ENCODE peak calls at places on chromosomes 2 and 18, in eight cellular contexts. One of them, this sample, is unnamed.

GRCh38 chr18:48199399-48199798 is 209.8 kb downstream of the ZBTB7C start:
- DNase-seq in GM10248: no peak
- DNase-seq in hypothalamus: no peak
- DNase-seq in choroid plexus epithelial cell: no peak
- DNase-seq in psoas muscle: no peak
- DNase-seq in EL: no peak
- DNase-seq in effector memory CD8-positive, alpha-beta T cell: no peak
- DNase-seq in stimulated activated naive B cell treated with anti-CD40 and anti-IgM and Interleukin-4, amounts not matched to agents 10 μg/mL and 1 μg/mL and 100 μg/mL, for 72 hours: no peak
- DNase-seq in this sample: no peak

GRCh38 chr18:24322594-24323136 is 75.0 kb downstream of the OSBPL1A start:
- DNase-seq in GM10248: no peak
- DNase-seq in psoas muscle: no peak
- DNase-seq in effector memory CD8-positive, alpha-beta T cell: no peak
- DNase-seq in choroid plexus epithelial cell: peak
- DNase-seq in EL: peak
- DNase-seq in hypothalamus: no peak
- DNase-seq in stimulated activated naive B cell treated with anti-CD40 and anti-IgM and Interleukin-4, amounts not matched to agents 10 μg/mL and 1 μg/mL and 100 μg/mL, for 72 hours: no peak
- DNase-seq in this sample: peak

GRCh38 chr2:236962816-236963215 is 122.9 kb upstream of the COPS8 start:
- DNase-seq in stimulated activated naive B cell treated with anti-CD40 and anti-IgM and Interleukin-4, amounts not matched to agents 10 μg/mL and 1 μg/mL and 100 μg/mL, for 72 hours: no peak
- DNase-seq in EL: no peak
- DNase-seq in GM10248: no peak
- DNase-seq in choroid plexus epithelial cell: no peak
- DNase-seq in effector memory CD8-positive, alpha-beta T cell: no peak
- DNase-seq in hypothalamus: no peak
- DNase-seq in psoas muscle: no peak
- DNase-seq in this sample: no peak

GRCh38 chr2:238921259-238921658 is 73.4 kb downstream of the TWIST2 start:
- DNase-seq in EL: no peak
- DNase-seq in psoas muscle: no peak
- DNase-seq in effector memory CD8-positive, alpha-beta T cell: no peak
- DNase-seq in choroid plexus epithelial cell: no peak
- DNase-seq in stimulated activated naive B cell treated with anti-CD40 and anti-IgM and Interleukin-4, amounts not matched to agents 10 μg/mL and 1 μg/mL and 100 μg/mL, for 72 hours: no peak
- DNase-seq in hypothalamus: no peak
- DNase-seq in GM10248: no peak
- DNase-seq in this sample: no peak

GRCh38 chr2:107588181-107588580 is 238.5 kb upstream of the RGPD4 start:
- DNase-seq in hypothalamus: no peak
- DNase-seq in stimulated activated naive B cell treated with anti-CD40 and anti-IgM and Interleukin-4, amounts not matched to agents 10 μg/mL and 1 μg/mL and 100 μg/mL, for 72 hours: no peak
- DNase-seq in effector memory CD8-positive, alpha-beta T cell: no peak
- DNase-seq in EL: no peak
- DNase-seq in GM10248: no peak
- DNase-seq in psoas muscle: no peak
- DNase-seq in choroid plexus epithelial cell: no peak
- DNase-seq in this sample: no peak

GRCh38 chr2:190717764-190718651 is 69.1 kb downstream of the NAB1 start:
- DNase-seq in choroid plexus epithelial cell: no peak
- DNase-seq in effector memory CD8-positive, alpha-beta T cell: no peak
- DNase-seq in psoas muscle: no peak
- DNase-seq in GM10248: no peak
- DNase-seq in EL: no peak
- DNase-seq in hypothalamus: no peak
- DNase-seq in stimulated activated naive B cell treated with anti-CD40 and anti-IgM and Interleukin-4, amounts not matched to agents 10 μg/mL and 1 μg/mL and 100 μg/mL, for 72 hours: no peak
- DNase-seq in this sample: peak

GRCh38 chr2:69177063-69177771 is 164.2 kb downstream of the ANTXR1 start:
- DNase-seq in stimulated activated naive B cell treated with anti-CD40 and anti-IgM and Interleukin-4, amounts not matched to agents 10 μg/mL and 1 μg/mL and 100 μg/mL, for 72 hours: no peak
- DNase-seq in GM10248: no peak
- DNase-seq in psoas muscle: peak
- DNase-seq in hypothalamus: no peak
- DNase-seq in EL: peak
- DNase-seq in choroid plexus epithelial cell: peak
- DNase-seq in effector memory CD8-positive, alpha-beta T cell: no peak
- DNase-seq in this sample: peak

GRCh38 chr2:27855476-27855875 is 34.7 kb downstream of the RBKS start:
- DNase-seq in stimulated activated naive B cell treated with anti-CD40 and anti-IgM and Interleukin-4, amounts not matched to agents 10 μg/mL and 1 μg/mL and 100 μg/mL, for 72 hours: no peak
- DNase-seq in hypothalamus: no peak
- DNase-seq in effector memory CD8-positive, alpha-beta T cell: no peak
- DNase-seq in GM10248: no peak
- DNase-seq in choroid plexus epithelial cell: peak
- DNase-seq in EL: peak
- DNase-seq in psoas muscle: no peak
- DNase-seq in this sample: peak

GRCh38 chr2:151482310-151482709 is 72.6 kb downstream of the RIF1 start:
- DNase-seq in psoas muscle: no peak
- DNase-seq in EL: no peak
- DNase-seq in stimulated activated naive B cell treated with anti-CD40 and anti-IgM and Interleukin-4, amounts not matched to agents 10 μg/mL and 1 μg/mL and 100 μg/mL, for 72 hours: no peak
- DNase-seq in effector memory CD8-positive, alpha-beta T cell: no peak
- DNase-seq in choroid plexus epithelial cell: no peak
- DNase-seq in hypothalamus: no peak
- DNase-seq in GM10248: no peak
- DNase-seq in this sample: no peak

GRCh38 chr2:46056541-46056940 is 240.7 kb upstream of the EPAS1 start:
- DNase-seq in choroid plexus epithelial cell: peak
- DNase-seq in hypothalamus: no peak
- DNase-seq in psoas muscle: no peak
- DNase-seq in effector memory CD8-positive, alpha-beta T cell: no peak
- DNase-seq in stimulated activated naive B cell treated with anti-CD40 and anti-IgM and Interleukin-4, amounts not matched to agents 10 μg/mL and 1 μg/mL and 100 μg/mL, for 72 hours: no peak
- DNase-seq in GM10248: no peak
- DNase-seq in EL: no peak
- DNase-seq in this sample: no peak

GRCh38 chr2:77552956-77553355 is 30.8 kb upstream of the LRRTM4 start:
- DNase-seq in choroid plexus epithelial cell: peak
- DNase-seq in GM10248: no peak
- DNase-seq in psoas muscle: no peak
- DNase-seq in effector memory CD8-positive, alpha-beta T cell: no peak
- DNase-seq in stimulated activated naive B cell treated with anti-CD40 and anti-IgM and Interleukin-4, amounts not matched to agents 10 μg/mL and 1 μg/mL and 100 μg/mL, for 72 hours: no peak
- DNase-seq in EL: no peak
- DNase-seq in hypothalamus: no peak
- DNase-seq in this sample: no peak

GRCh38 chr2:239346676-239347075 is 54.1 kb downstream of the HDAC4 start:
- DNase-seq in choroid plexus epithelial cell: no peak
- DNase-seq in GM10248: no peak
- DNase-seq in effector memory CD8-positive, alpha-beta T cell: no peak
- DNase-seq in EL: no peak
- DNase-seq in hypothalamus: no peak
- DNase-seq in psoas muscle: no peak
- DNase-seq in stimulated activated naive B cell treated with anti-CD40 and anti-IgM and Interleukin-4, amounts not matched to agents 10 μg/mL and 1 μg/mL and 100 μg/mL, for 72 hours: no peak
- DNase-seq in this sample: peak

GRCh38 chr2:174263989-174264388 is 15.7 kb upstream of the OLA1 start:
- DNase-seq in stimulated activated naive B cell treated with anti-CD40 and anti-IgM and Interleukin-4, amounts not matched to agents 10 μg/mL and 1 μg/mL and 100 μg/mL, for 72 hours: no peak
- DNase-seq in EL: peak
- DNase-seq in choroid plexus epithelial cell: peak
- DNase-seq in hypothalamus: no peak
- DNase-seq in effector memory CD8-positive, alpha-beta T cell: no peak
- DNase-seq in psoas muscle: no peak
- DNase-seq in GM10248: no peak
- DNase-seq in this sample: peak

GRCh38 chr2:20425884-20426283 is 21.0 kb upstream of the RHOB start:
- DNase-seq in GM10248: no peak
- DNase-seq in stimulated activated naive B cell treated with anti-CD40 and anti-IgM and Interleukin-4, amounts not matched to agents 10 μg/mL and 1 μg/mL and 100 μg/mL, for 72 hours: no peak
- DNase-seq in EL: no peak
- DNase-seq in hypothalamus: no peak
- DNase-seq in choroid plexus epithelial cell: no peak
- DNase-seq in psoas muscle: no peak
- DNase-seq in effector memory CD8-positive, alpha-beta T cell: no peak
- DNase-seq in this sample: no peak

GRCh38 chr18:70142021-70142420 is 63.5 kb downstream of the RTTN start:
- DNase-seq in psoas muscle: no peak
- DNase-seq in GM10248: no peak
- DNase-seq in hypothalamus: no peak
- DNase-seq in stimulated activated naive B cell treated with anti-CD40 and anti-IgM and Interleukin-4, amounts not matched to agents 10 μg/mL and 1 μg/mL and 100 μg/mL, for 72 hours: no peak
- DNase-seq in effector memory CD8-positive, alpha-beta T cell: no peak
- DNase-seq in EL: no peak
- DNase-seq in choroid plexus epithelial cell: no peak
- DNase-seq in this sample: no peak

GRCh38 chr2:7819860-7820259 is 862.0 kb upstream of the ID2 start:
- DNase-seq in choroid plexus epithelial cell: no peak
- DNase-seq in effector memory CD8-positive, alpha-beta T cell: no peak
- DNase-seq in psoas muscle: no peak
- DNase-seq in GM10248: no peak
- DNase-seq in hypothalamus: no peak
- DNase-seq in EL: peak
- DNase-seq in stimulated activated naive B cell treated with anti-CD40 and anti-IgM and Interleukin-4, amounts not matched to agents 10 μg/mL and 1 μg/mL and 100 μg/mL, for 72 hours: no peak
- DNase-seq in this sample: no peak

GRCh38 chr2:157164891-157165290 is 92.6 kb upstream of the GALNT5 start:
- DNase-seq in EL: no peak
- DNase-seq in hypothalamus: no peak
- DNase-seq in stimulated activated naive B cell treated with anti-CD40 and anti-IgM and Interleukin-4, amounts not matched to agents 10 μg/mL and 1 μg/mL and 100 μg/mL, for 72 hours: no peak
- DNase-seq in GM10248: no peak
- DNase-seq in psoas muscle: no peak
- DNase-seq in effector memory CD8-positive, alpha-beta T cell: no peak
- DNase-seq in choroid plexus epithelial cell: no peak
- DNase-seq in this sample: no peak

GRCh38 chr18:62485684-62486083 is 37.1 kb upstream of the ZCCHC2 start:
- DNase-seq in hypothalamus: no peak
- DNase-seq in stimulated activated naive B cell treated with anti-CD40 and anti-IgM and Interleukin-4, amounts not matched to agents 10 μg/mL and 1 μg/mL and 100 μg/mL, for 72 hours: no peak
- DNase-seq in GM10248: no peak
- DNase-seq in effector memory CD8-positive, alpha-beta T cell: no peak
- DNase-seq in choroid plexus epithelial cell: peak
- DNase-seq in psoas muscle: no peak
- DNase-seq in EL: peak
- DNase-seq in this sample: peak

GRCh38 chr2:229407170-229407569 is 136.1 kb upstream of the PID1 start:
- DNase-seq in psoas muscle: peak
- DNase-seq in hypothalamus: peak
- DNase-seq in GM10248: no peak
- DNase-seq in stimulated activated naive B cell treated with anti-CD40 and anti-IgM and Interleukin-4, amounts not matched to agents 10 μg/mL and 1 μg/mL and 100 μg/mL, for 72 hours: no peak
- DNase-seq in choroid plexus epithelial cell: peak
- DNase-seq in effector memory CD8-positive, alpha-beta T cell: no peak
- DNase-seq in EL: peak
- DNase-seq in this sample: peak

GRCh38 chr2:953975-954686 is 3.5 kb downstream of the SNTG2 start:
- DNase-seq in psoas muscle: no peak
- DNase-seq in EL: no peak
- DNase-seq in stimulated activated naive B cell treated with anti-CD40 and anti-IgM and Interleukin-4, amounts not matched to agents 10 μg/mL and 1 μg/mL and 100 μg/mL, for 72 hours: no peak
- DNase-seq in GM10248: no peak
- DNase-seq in effector memory CD8-positive, alpha-beta T cell: no peak
- DNase-seq in choroid plexus epithelial cell: peak
- DNase-seq in hypothalamus: no peak
- DNase-seq in this sample: peak

GRCh38 chr2:28333606-28334526 is 58.8 kb upstream of the FOSL2 start:
- DNase-seq in GM10248: no peak
- DNase-seq in effector memory CD8-positive, alpha-beta T cell: no peak
- DNase-seq in choroid plexus epithelial cell: no peak
- DNase-seq in EL: no peak
- DNase-seq in stimulated activated naive B cell treated with anti-CD40 and anti-IgM and Interleukin-4, amounts not matched to agents 10 μg/mL and 1 μg/mL and 100 μg/mL, for 72 hours: no peak
- DNase-seq in psoas muscle: peak
- DNase-seq in hypothalamus: no peak
- DNase-seq in this sample: no peak

GRCh38 chr2:60780741-60781140 is 24.7 kb downstream of the PAPOLG start:
- DNase-seq in choroid plexus epithelial cell: no peak
- DNase-seq in effector memory CD8-positive, alpha-beta T cell: no peak
- DNase-seq in hypothalamus: no peak
- DNase-seq in stimulated activated naive B cell treated with anti-CD40 and anti-IgM and Interleukin-4, amounts not matched to agents 10 μg/mL and 1 μg/mL and 100 μg/mL, for 72 hours: no peak
- DNase-seq in EL: no peak
- DNase-seq in GM10248: no peak
- DNase-seq in psoas muscle: no peak
- DNase-seq in this sample: no peak

GRCh38 chr2:130261970-130262760 is 63.9 kb upstream of the TUBA3E start:
- DNase-seq in stimulated activated naive B cell treated with anti-CD40 and anti-IgM and Interleukin-4, amounts not matched to agents 10 μg/mL and 1 μg/mL and 100 μg/mL, for 72 hours: no peak
- DNase-seq in EL: peak
- DNase-seq in GM10248: no peak
- DNase-seq in psoas muscle: no peak
- DNase-seq in choroid plexus epithelial cell: peak
- DNase-seq in hypothalamus: no peak
- DNase-seq in effector memory CD8-positive, alpha-beta T cell: no peak
- DNase-seq in this sample: no peak

GRCh38 chr2:67135201-67135600 is 261.9 kb upstream of the ETAA1 start:
- DNase-seq in EL: no peak
- DNase-seq in psoas muscle: no peak
- DNase-seq in choroid plexus epithelial cell: no peak
- DNase-seq in hypothalamus: no peak
- DNase-seq in effector memory CD8-positive, alpha-beta T cell: no peak
- DNase-seq in stimulated activated naive B cell treated with anti-CD40 and anti-IgM and Interleukin-4, amounts not matched to agents 10 μg/mL and 1 μg/mL and 100 μg/mL, for 72 hours: no peak
- DNase-seq in GM10248: no peak
- DNase-seq in this sample: no peak

GRCh38 chr2:161238559-161239415 is 69.4 kb upstream of the PSMD14 start:
- DNase-seq in EL: peak
- DNase-seq in choroid plexus epithelial cell: peak
- DNase-seq in stimulated activated naive B cell treated with anti-CD40 and anti-IgM and Interleukin-4, amounts not matched to agents 10 μg/mL and 1 μg/mL and 100 μg/mL, for 72 hours: peak
- DNase-seq in effector memory CD8-positive, alpha-beta T cell: peak
- DNase-seq in GM10248: peak
- DNase-seq in psoas muscle: peak
- DNase-seq in hypothalamus: peak
- DNase-seq in this sample: peak

GRCh38 chr2:95292623-95293260 is 4.4 kb upstream of the KCNIP3 start:
- DNase-seq in effector memory CD8-positive, alpha-beta T cell: no peak
- DNase-seq in choroid plexus epithelial cell: no peak
- DNase-seq in EL: peak
- DNase-seq in hypothalamus: no peak
- DNase-seq in stimulated activated naive B cell treated with anti-CD40 and anti-IgM and Interleukin-4, amounts not matched to agents 10 μg/mL and 1 μg/mL and 100 μg/mL, for 72 hours: no peak
- DNase-seq in GM10248: no peak
- DNase-seq in psoas muscle: no peak
- DNase-seq in this sample: no peak

GRCh38 chr18:46174317-46175039 is 70.3 kb downstream of the HAUS1 start:
- DNase-seq in GM10248: peak
- DNase-seq in EL: peak
- DNase-seq in effector memory CD8-positive, alpha-beta T cell: peak
- DNase-seq in psoas muscle: peak
- DNase-seq in choroid plexus epithelial cell: peak
- DNase-seq in stimulated activated naive B cell treated with anti-CD40 and anti-IgM and Interleukin-4, amounts not matched to agents 10 μg/mL and 1 μg/mL and 100 μg/mL, for 72 hours: peak
- DNase-seq in hypothalamus: peak
- DNase-seq in this sample: peak

GRCh38 chr18:46279673-46280072 is 175.5 kb downstream of the HAUS1 start:
- DNase-seq in hypothalamus: no peak
- DNase-seq in GM10248: no peak
- DNase-seq in choroid plexus epithelial cell: no peak
- DNase-seq in effector memory CD8-positive, alpha-beta T cell: no peak
- DNase-seq in psoas muscle: no peak
- DNase-seq in EL: no peak
- DNase-seq in stimulated activated naive B cell treated with anti-CD40 and anti-IgM and Interleukin-4, amounts not matched to agents 10 μg/mL and 1 μg/mL and 100 μg/mL, for 72 hours: no peak
- DNase-seq in this sample: no peak

This sample was measured in amniotic epithelial cell.